ENCODE peak calls at places on chromosomes 16 and 17, in seven cellular contexts. E is SK-N-SH, F is GM12891, M is GM12878, T is K562, Z is H1, V is HepG2. W is an unnamed sample.

GRCh38 chr17:47789611-47790520 is 31.7 kb downstream of the OSBPL7 start:
- DNase-seq in E (peak; percentile 96), F (no peak), M (no peak), T (peak; percentile 66), Z (peak; percentile 31), V (no peak), W (no peak)

GRCh38 chr16:48152226-48152625 is 3.6 kb downstream of the ABCC12 start:
- DNase-seq in E (no peak), F (no peak), M (no peak), T (no peak), Z (no peak), V (no peak), W (no peak)

GRCh38 chr17:37478187-37478586 is 11.5 kb upstream of the DUSP14 start:
- DNase-seq in E (no peak), F (no peak), M (no peak), T (no peak), Z (no peak), V (no peak), W (no peak)

GRCh38 chr17:63911657-63912100 is 621 bp upstream of the CSHL1 start:
- DNase-seq in E (peak; percentile 88), F (no peak), M (no peak), T (peak; percentile 64), Z (no peak), V (no peak), W (peak; percentile 61)

GRCh38 chr16:28136751-28137434 is 73.4 kb upstream of the GSG1L start:
- DNase-seq in E (no peak), F (no peak), M (no peak), T (no peak), Z (no peak), V (no peak), W (no peak)

GRCh38 chr17:60311936-60312335 is 80.0 kb downstream of the USP32 start:
- DNase-seq in E (no peak), F (no peak), M (no peak), T (no peak), Z (no peak), V (no peak), W (no peak)

GRCh38 chr17:15006421-15006820 is 258.7 kb downstream of the PMP22 start:
- DNase-seq in E (no peak), F (no peak), M (no peak), T (no peak), Z (no peak), V (no peak), W (no peak)

GRCh38 chr16:13811834-13812233 is 108.1 kb upstream of the ERCC4 start:
- DNase-seq in E (no peak), F (no peak), M (no peak), T (peak; percentile 10), Z (no peak), V (no peak), W (no peak)

GRCh38 chr17:77316191-77316641 is 175.4 kb downstream of the SEC14L1 start:
- DNase-seq in E (peak; percentile 59), F (no peak), M (no peak), T (no peak), Z (peak; percentile 47), V (no peak), W (no peak)

GRCh38 chr16:593406-593805 is 3.5 kb downstream of the RAB40C start:
- DNase-seq in E (no peak), F (no peak), M (no peak), T (no peak), Z (no peak), V (no peak), W (no peak)

GRCh38 chr16:86375370-86375769 is 135.0 kb upstream of the FOXF1 start:
- DNase-seq in E (no peak), F (no peak), M (no peak), T (no peak), Z (no peak), V (no peak), W (no peak)

GRCh38 chr16:55447231-55447630 is 31.8 kb upstream of the MMP2 start:
- DNase-seq in E (no peak), F (no peak), M (no peak), T (no peak), Z (no peak), V (no peak), W (no peak)

GRCh38 chr17:36641877-36642845 is 40.8 kb downstream of the MRM1 start:
- DNase-seq in E (peak; percentile 83), F (no peak), M (no peak), T (no peak), Z (no peak), V (no peak), W (no peak)

GRCh38 chr17:31715436-31715835 is 143.6 kb downstream of the COPRS start:
- DNase-seq in E (no peak), F (no peak), M (no peak), T (no peak), Z (no peak), V (no peak), W (no peak)

GRCh38 chr16:55900616-55901393 is 25.6 kb upstream of the CES5A start:
- DNase-seq in E (no peak), F (no peak), M (no peak), T (no peak), Z (no peak), V (no peak), W (no peak)

GRCh38 chr17:10251212-10251948 is 53.0 kb upstream of the GAS7 start:
- DNase-seq in E (no peak), F (no peak), M (peak; percentile 76), T (peak; percentile 1), Z (no peak), V (no peak), W (no peak)

GRCh38 chr17:56290486-56291118 is 137.3 kb downstream of the ANKFN1 start:
- DNase-seq in E (no peak), F (no peak), M (no peak), T (no peak), Z (no peak), V (no peak), W (no peak)

DNA sequence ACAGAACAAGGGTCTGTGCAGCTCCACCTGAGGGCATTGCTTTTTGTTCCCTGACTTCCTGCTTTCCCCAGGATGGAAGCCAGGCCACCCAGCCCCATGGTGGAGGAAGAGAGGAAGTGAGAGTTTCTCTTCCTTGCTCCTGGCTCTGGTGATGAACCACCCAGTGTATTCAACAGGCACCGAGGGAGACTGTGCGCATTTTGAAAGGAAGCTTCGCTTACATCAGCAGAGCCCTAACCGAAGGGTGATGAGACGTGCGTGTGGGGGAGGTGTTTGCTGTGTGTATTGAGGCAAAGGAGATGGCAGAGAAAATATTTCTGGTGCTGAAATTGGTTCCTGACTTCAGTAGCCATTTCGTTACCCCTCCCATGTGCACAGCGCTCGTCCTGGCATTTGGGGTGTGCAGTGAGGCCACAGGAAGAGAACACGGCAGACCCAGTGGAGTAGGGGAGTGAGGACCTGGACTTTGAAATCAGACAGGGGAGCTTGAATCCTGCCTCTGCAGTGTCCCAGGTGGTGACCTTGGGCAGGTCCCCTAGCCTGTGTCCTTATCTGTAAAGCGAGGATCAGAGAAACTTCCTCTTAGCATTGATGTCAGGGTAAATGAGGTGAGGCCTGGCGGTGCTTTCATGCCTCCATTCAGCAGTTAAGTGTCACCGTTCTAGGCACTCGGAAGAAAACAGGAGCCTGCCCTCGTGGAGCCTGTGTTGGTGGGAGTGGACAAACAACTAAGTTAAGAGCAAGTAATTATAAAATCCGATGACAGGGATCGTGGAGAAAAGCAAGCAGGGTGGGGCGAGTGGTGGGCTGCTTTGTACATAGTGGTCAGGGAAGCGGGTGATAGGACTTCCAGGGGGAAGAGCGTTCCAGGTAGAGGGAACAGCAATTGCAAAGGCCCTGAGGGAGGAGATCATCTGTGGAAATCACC is 7.4 kb downstream of the CMIP start:
- DNase-seq in E (no peak), F (no peak), M (no peak), T (peak; percentile 84), Z (no peak), V (peak; percentile 99), W (no peak)
- TF ChIP-seq TAF1 in E (no peak), F (no peak), M (no peak), T (no peak), Z (no peak), V (peak; percentile 64), W (no peak)

DNA sequence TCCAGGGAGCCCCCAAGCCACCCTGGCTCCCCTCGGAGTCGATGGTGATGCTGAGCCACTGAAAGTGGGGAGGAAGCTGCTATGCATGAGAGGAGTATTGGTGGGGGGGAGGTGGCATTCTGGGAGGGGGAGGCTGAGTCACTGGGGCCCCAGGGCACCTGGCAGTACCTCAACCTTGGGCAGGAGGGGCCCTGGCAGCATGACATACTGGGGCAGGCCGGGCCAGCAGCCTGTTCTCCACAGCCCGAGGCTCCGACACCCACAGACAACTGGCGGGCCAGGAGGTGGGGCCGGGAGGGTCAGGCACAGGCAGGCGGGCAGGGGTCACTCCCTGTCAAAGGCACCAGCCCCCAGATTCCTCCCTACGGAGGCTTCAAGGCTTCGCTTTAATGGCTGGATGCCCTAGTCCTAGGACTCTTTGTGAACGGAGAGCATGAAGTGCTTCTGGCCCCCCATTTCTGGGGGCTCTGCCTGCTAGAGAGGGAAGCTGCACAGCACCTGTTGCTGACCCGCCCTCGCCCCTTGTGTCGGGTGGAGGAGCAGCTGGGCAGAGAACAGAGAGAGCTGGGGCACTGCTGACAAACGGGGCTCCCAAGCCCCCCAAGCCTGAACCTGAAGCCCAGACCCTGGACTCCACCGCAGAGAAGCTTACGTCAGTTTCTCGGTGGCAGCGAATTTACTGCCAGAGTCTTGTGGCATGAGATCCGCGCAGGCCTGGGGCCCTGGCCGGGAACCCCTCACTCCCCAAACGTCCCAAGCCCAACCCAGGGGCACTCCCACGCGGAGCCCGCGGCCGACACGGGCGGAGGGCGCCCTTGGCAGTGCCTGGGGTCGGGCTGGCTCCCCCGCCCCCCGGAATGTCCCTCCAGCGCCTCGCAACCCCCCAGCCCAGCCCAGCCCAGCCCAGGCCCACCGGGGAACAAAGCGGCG is 773 bp downstream of the CASKIN2 start:
- DNase-seq in E (peak; percentile 64), F (no peak), M (no peak), T (no peak), Z (no peak), V (no peak), W (no peak)
- TF ChIP-seq POLR2AphosphoS5 in E (no peak), F (no peak), M (no peak), T (no peak), Z (no peak), V (no peak), W (no peak)

GRCh38 chr16:50213939-50214519 is 52.3 kb upstream of the ADCY7 start:
- DNase-seq in E (peak; percentile 48), F (no peak), M (no peak), T (peak; percentile 69), Z (no peak), V (peak; percentile 58), W (no peak)
- TF ChIP-seq TAF1 in E (no peak), F (no peak), M (no peak), T (no peak), Z (no peak), V (no peak), W (no peak)

DNA sequence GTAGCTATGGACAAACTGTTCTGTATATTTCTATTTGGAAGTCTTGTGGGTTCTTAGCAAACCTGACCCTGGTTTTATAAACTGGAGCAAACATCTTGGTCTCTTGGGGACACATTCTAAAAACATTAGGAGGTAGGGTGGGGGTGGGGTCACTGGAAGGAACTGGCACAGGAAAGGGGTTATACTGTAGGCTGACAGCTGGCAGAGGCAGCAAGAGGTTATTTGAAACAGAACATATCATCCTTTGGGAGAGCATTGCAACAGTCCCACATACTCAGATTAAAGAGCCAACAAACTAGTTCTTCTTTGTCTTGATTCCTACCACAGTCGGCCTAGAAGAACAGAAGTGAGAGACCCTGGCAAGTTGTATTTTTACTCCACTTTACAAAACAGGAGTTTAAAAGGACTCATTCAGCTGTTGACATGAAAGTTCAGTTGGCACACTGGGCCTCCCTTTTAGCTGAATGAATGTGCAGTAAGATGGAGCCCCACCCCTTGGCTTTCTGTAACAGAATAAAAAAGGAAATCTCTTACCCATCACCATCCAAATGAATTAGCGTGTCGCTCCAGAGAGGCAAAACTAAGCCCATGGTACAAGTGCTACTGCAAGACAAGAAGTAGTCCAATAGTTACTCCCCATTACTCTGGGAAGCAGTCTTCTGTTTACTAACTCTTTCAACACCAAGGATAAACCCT is 54.6 kb upstream of the CORO6 start:
- DNase-seq in E (no peak), F (no peak), M (no peak), T (no peak), Z (no peak), V (no peak), W (no peak)
- TF ChIP-seq POLR2AphosphoS5 in E (no peak), F (no peak), M (no peak), T (no peak), Z (no peak), V (no peak), W (no peak)